ENCODE peak calls at places on chromosomes 3 and 15, in ten cellular contexts. One of them, this sample, is unnamed.

GRCh38 chr3:100915706-100916105 is 77.5 kb downstream of the ABI3BP start:
- DNase-seq in astrocyte: no peak
- DNase-seq in lower lobe of right lung: no peak
- DNase-seq in natural killer cell: no peak
- DNase-seq in pancreas: no peak
- DNase-seq in colonic mucosa: no peak
- DNase-seq in nephron progenitor cell: no peak
- DNase-seq in CD8-positive, alpha-beta T cell: no peak
- DNase-seq in neural crest cell: no peak
- DNase-seq in fibroblast of lung: no peak
- DNase-seq in this sample: no peak

GRCh38 chr3:135771760-135772159 is 193.8 kb upstream of the PPP2R3A start:
- DNase-seq in astrocyte: no peak
- DNase-seq in lower lobe of right lung: no peak
- DNase-seq in natural killer cell: no peak
- DNase-seq in pancreas: no peak
- DNase-seq in colonic mucosa: no peak
- DNase-seq in nephron progenitor cell: no peak
- DNase-seq in CD8-positive, alpha-beta T cell: no peak
- DNase-seq in neural crest cell: no peak
- DNase-seq in fibroblast of lung: no peak
- DNase-seq in this sample: no peak

GRCh38 chr15:38652998-38653397 is 88.4 kb upstream of the RASGRP1 start:
- DNase-seq in astrocyte: no peak
- DNase-seq in lower lobe of right lung: no peak
- DNase-seq in natural killer cell: peak
- DNase-seq in pancreas: no peak
- DNase-seq in colonic mucosa: peak
- DNase-seq in nephron progenitor cell: no peak
- DNase-seq in CD8-positive, alpha-beta T cell: peak
- DNase-seq in neural crest cell: no peak
- DNase-seq in fibroblast of lung: no peak
- DNase-seq in this sample: no peak

GRCh38 chr3:16137977-16138376 is 36.5 kb upstream of the GALNT15 start:
- DNase-seq in astrocyte: no peak
- DNase-seq in lower lobe of right lung: no peak
- DNase-seq in natural killer cell: no peak
- DNase-seq in pancreas: no peak
- DNase-seq in colonic mucosa: no peak
- DNase-seq in nephron progenitor cell: no peak
- DNase-seq in CD8-positive, alpha-beta T cell: no peak
- DNase-seq in neural crest cell: no peak
- DNase-seq in fibroblast of lung: no peak
- DNase-seq in this sample: no peak

GRCh38 chr3:48194446-48195071 is 6.3 kb upstream of the CDC25A start:
- DNase-seq in astrocyte: peak
- DNase-seq in lower lobe of right lung: peak
- DNase-seq in natural killer cell: no peak
- DNase-seq in pancreas: peak
- DNase-seq in colonic mucosa: peak
- DNase-seq in nephron progenitor cell: peak
- DNase-seq in CD8-positive, alpha-beta T cell: no peak
- DNase-seq in neural crest cell: peak
- DNase-seq in fibroblast of lung: peak
- DNase-seq in this sample: no peak

GRCh38 chr3:37287776-37288175 is 113.4 kb upstream of the LRRFIP2 start:
- DNase-seq in astrocyte: peak
- DNase-seq in lower lobe of right lung: no peak
- DNase-seq in natural killer cell: no peak
- DNase-seq in pancreas: no peak
- DNase-seq in colonic mucosa: no peak
- DNase-seq in nephron progenitor cell: no peak
- DNase-seq in CD8-positive, alpha-beta T cell: no peak
- DNase-seq in neural crest cell: no peak
- DNase-seq in fibroblast of lung: peak
- DNase-seq in this sample: no peak

GRCh38 chr15:52178765-52179164 is 12.4 kb downstream of the GNB5 start:
- DNase-seq in astrocyte: no peak
- DNase-seq in lower lobe of right lung: no peak
- DNase-seq in natural killer cell: no peak
- DNase-seq in pancreas: no peak
- DNase-seq in colonic mucosa: peak
- DNase-seq in nephron progenitor cell: no peak
- DNase-seq in CD8-positive, alpha-beta T cell: no peak
- DNase-seq in neural crest cell: no peak
- DNase-seq in fibroblast of lung: no peak
- DNase-seq in this sample: no peak

GRCh38 chr3:47163023-47163989 is 607 bp downstream of the SETD2 start:
- DNase-seq in astrocyte: peak
- DNase-seq in lower lobe of right lung: peak
- DNase-seq in natural killer cell: peak
- DNase-seq in pancreas: peak
- DNase-seq in colonic mucosa: peak
- DNase-seq in nephron progenitor cell: peak
- DNase-seq in CD8-positive, alpha-beta T cell: peak
- DNase-seq in neural crest cell: peak
- DNase-seq in fibroblast of lung: peak
- DNase-seq in this sample: no peak

GRCh38 chr15:89893027-89893426 is 767 bp downstream of the AP3S2 start:
- DNase-seq in astrocyte: no peak
- DNase-seq in lower lobe of right lung: no peak
- DNase-seq in natural killer cell: no peak
- DNase-seq in pancreas: no peak
- DNase-seq in colonic mucosa: no peak
- DNase-seq in nephron progenitor cell: no peak
- DNase-seq in CD8-positive, alpha-beta T cell: no peak
- DNase-seq in neural crest cell: no peak
- DNase-seq in fibroblast of lung: peak
- DNase-seq in this sample: no peak

GRCh38 chr3:180983136-180983535 is 6.4 kb downstream of the DNAJC19 start:
- DNase-seq in astrocyte: no peak
- DNase-seq in lower lobe of right lung: no peak
- DNase-seq in natural killer cell: no peak
- DNase-seq in pancreas: no peak
- DNase-seq in colonic mucosa: no peak
- DNase-seq in nephron progenitor cell: no peak
- DNase-seq in CD8-positive, alpha-beta T cell: no peak
- DNase-seq in neural crest cell: no peak
- DNase-seq in fibroblast of lung: no peak
- DNase-seq in this sample: no peak

DNA sequence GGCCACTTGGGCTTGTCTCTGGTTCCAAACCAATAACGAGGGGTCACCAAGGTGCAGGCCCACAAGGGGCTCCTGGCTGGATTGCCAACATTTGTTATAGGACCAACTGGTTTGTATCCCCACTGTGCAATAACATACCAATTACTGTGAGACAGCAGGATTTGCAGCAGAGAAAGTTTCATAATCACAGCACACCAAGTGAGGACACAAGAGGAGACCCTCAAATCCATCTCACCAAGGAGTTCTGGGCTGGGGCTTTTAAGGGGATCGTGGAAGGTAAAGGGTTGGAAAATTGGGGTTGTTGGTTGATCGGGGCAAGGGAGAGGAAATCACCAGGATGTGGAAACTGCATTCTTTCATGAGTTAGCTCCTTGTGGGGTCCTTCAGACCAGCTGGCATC is 29.7 kb upstream of the LHFPL4 start:
- DNase-seq in astrocyte: no peak
- DNase-seq in lower lobe of right lung: no peak
- DNase-seq in natural killer cell: no peak
- DNase-seq in pancreas: no peak
- DNase-seq in colonic mucosa: no peak
- DNase-seq in nephron progenitor cell: no peak
- DNase-seq in CD8-positive, alpha-beta T cell: no peak
- DNase-seq in neural crest cell: no peak
- DNase-seq in fibroblast of lung: no peak
- DNase-seq in this sample: no peak
- TF ChIP-seq CTCF in astrocyte: no peak
- TF ChIP-seq CTCF in lower lobe of right lung: no peak
- TF ChIP-seq CTCF in natural killer cell: no peak
- TF ChIP-seq CTCF in pancreas: no peak
- TF ChIP-seq CTCF in colonic mucosa: no peak
- TF ChIP-seq CTCF in nephron progenitor cell: no peak
- TF ChIP-seq CTCF in CD8-positive, alpha-beta T cell: no peak
- TF ChIP-seq CTCF in neural crest cell: no peak
- TF ChIP-seq CTCF in fibroblast of lung: no peak
- TF ChIP-seq CTCF in this sample: no peak

GRCh38 chr3:126659915-126660886 is 5.3 kb upstream of the TXNRD3 start:
- DNase-seq in astrocyte: no peak
- DNase-seq in lower lobe of right lung: no peak
- DNase-seq in natural killer cell: no peak
- DNase-seq in pancreas: no peak
- DNase-seq in colonic mucosa: no peak
- DNase-seq in nephron progenitor cell: no peak
- DNase-seq in CD8-positive, alpha-beta T cell: no peak
- DNase-seq in neural crest cell: no peak
- DNase-seq in fibroblast of lung: no peak
- DNase-seq in this sample: no peak
- TF ChIP-seq CTCF in astrocyte: peak
- TF ChIP-seq CTCF in lower lobe of right lung: no peak
- TF ChIP-seq CTCF in natural killer cell: no peak
- TF ChIP-seq CTCF in pancreas: no peak
- TF ChIP-seq CTCF in colonic mucosa: no peak
- TF ChIP-seq CTCF in nephron progenitor cell: no peak
- TF ChIP-seq CTCF in CD8-positive, alpha-beta T cell: no peak
- TF ChIP-seq CTCF in neural crest cell: peak
- TF ChIP-seq CTCF in fibroblast of lung: peak
- TF ChIP-seq CTCF in this sample: peak

GRCh38 chr3:120566243-120566980 is 29.7 kb upstream of the NDUFB4 start:
- DNase-seq in astrocyte: no peak
- DNase-seq in lower lobe of right lung: no peak
- DNase-seq in natural killer cell: no peak
- DNase-seq in pancreas: no peak
- DNase-seq in colonic mucosa: no peak
- DNase-seq in nephron progenitor cell: no peak
- DNase-seq in CD8-positive, alpha-beta T cell: no peak
- DNase-seq in neural crest cell: no peak
- DNase-seq in fibroblast of lung: no peak
- DNase-seq in this sample: no peak

GRCh38 chr3:120569224-120569915 is 26.8 kb upstream of the NDUFB4 start:
- DNase-seq in astrocyte: peak
- DNase-seq in lower lobe of right lung: no peak
- DNase-seq in natural killer cell: no peak
- DNase-seq in pancreas: no peak
- DNase-seq in colonic mucosa: no peak
- DNase-seq in nephron progenitor cell: no peak
- DNase-seq in CD8-positive, alpha-beta T cell: no peak
- DNase-seq in neural crest cell: no peak
- DNase-seq in fibroblast of lung: no peak
- DNase-seq in this sample: no peak

GRCh38 chr3:120568198-120568523 is 28.0 kb upstream of the NDUFB4 start:
- DNase-seq in astrocyte: no peak
- DNase-seq in lower lobe of right lung: no peak
- DNase-seq in natural killer cell: no peak
- DNase-seq in pancreas: no peak
- DNase-seq in colonic mucosa: no peak
- DNase-seq in nephron progenitor cell: no peak
- DNase-seq in CD8-positive, alpha-beta T cell: no peak
- DNase-seq in neural crest cell: no peak
- DNase-seq in fibroblast of lung: no peak
- DNase-seq in this sample: no peak

GRCh38 chr3:120568624-120569023 is 27.5 kb upstream of the NDUFB4 start:
- DNase-seq in astrocyte: peak
- DNase-seq in lower lobe of right lung: no peak
- DNase-seq in natural killer cell: no peak
- DNase-seq in pancreas: no peak
- DNase-seq in colonic mucosa: no peak
- DNase-seq in nephron progenitor cell: no peak
- DNase-seq in CD8-positive, alpha-beta T cell: no peak
- DNase-seq in neural crest cell: no peak
- DNase-seq in fibroblast of lung: no peak
- DNase-seq in this sample: no peak

DNA sequence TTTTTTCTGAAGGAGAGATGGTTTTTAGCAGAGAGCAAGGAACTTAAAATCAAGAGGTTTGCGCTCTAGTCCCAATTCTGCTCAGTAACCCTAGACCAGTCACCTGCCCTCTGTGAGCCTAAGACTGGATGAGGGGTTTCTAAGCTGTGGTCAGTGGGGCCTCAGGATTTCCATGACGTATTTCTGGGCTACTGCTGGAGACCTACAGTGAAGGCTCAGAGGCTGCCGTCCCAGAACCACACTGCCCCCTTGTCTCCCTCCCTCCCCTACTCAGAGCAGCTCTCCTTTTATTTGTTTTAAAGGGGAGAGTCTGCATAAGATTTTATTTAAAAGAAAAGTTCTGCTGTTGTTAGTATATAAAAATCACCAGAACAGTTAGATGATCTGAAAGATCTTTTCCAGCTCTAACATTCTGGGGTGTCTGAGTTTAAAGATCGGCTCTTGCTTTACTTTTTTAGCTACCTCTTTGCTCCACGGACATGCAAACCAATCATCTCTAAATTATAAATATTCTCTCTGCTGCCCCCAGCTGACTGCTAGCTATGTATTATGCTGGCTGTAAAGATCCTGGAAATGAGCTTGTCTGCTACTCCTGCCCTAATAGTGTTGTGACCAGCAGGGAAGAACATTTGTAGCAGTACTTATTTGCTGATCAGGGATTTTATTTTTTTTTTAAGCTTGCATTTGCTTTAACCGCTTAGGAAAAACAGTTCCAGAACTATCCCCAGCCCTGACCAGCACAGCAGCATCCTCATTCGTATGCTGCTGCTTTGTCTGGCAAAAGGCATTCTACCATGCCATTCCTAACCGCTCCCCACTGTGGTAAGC is 28.6 kb upstream of the NDUFB4 start:
- DNase-seq in astrocyte: peak
- DNase-seq in lower lobe of right lung: no peak
- DNase-seq in natural killer cell: no peak
- DNase-seq in pancreas: no peak
- DNase-seq in colonic mucosa: no peak
- DNase-seq in nephron progenitor cell: no peak
- DNase-seq in CD8-positive, alpha-beta T cell: no peak
- DNase-seq in neural crest cell: no peak
- DNase-seq in fibroblast of lung: peak
- DNase-seq in this sample: no peak
- TF ChIP-seq CTCF in astrocyte: peak
- TF ChIP-seq CTCF in lower lobe of right lung: peak
- TF ChIP-seq CTCF in natural killer cell: no peak
- TF ChIP-seq CTCF in pancreas: no peak
- TF ChIP-seq CTCF in colonic mucosa: peak
- TF ChIP-seq CTCF in nephron progenitor cell: peak
- TF ChIP-seq CTCF in CD8-positive, alpha-beta T cell: peak
- TF ChIP-seq CTCF in neural crest cell: peak
- TF ChIP-seq CTCF in fibroblast of lung: peak
- TF ChIP-seq CTCF in this sample: peak

DNA sequence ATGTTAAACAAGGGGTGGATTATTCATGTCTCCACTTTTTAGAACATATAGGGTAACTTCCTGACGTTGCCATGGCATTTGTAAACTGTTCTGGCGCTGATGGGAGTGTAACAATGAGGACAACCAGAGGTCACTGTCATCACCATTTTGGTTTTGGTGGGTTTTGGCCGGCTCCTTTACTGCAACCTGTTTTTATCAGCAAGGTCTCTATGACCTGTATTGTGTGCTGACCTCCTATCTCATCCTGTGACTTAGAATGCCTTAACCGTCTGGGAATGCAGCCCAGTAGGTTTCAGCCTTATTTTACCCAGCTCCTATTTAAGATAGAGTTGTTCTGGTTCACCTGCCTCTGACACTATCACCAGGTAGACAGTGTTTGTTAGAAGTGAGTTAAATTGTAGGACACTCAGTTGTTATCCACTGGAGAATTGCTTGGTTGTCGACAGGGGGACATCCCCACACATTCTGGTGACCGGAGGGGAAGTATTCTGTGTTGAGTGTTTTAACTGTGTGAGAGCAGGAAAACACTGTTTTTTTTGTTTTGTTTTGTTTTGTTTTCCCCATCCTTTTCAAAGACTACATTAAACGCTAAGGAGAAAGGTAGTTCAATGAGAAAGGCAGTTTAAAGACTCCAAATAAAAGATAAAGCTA is 36.9 kb upstream of the SKIL start:
- DNase-seq in astrocyte: no peak
- DNase-seq in lower lobe of right lung: no peak
- DNase-seq in natural killer cell: no peak
- DNase-seq in pancreas: no peak
- DNase-seq in colonic mucosa: no peak
- DNase-seq in nephron progenitor cell: no peak
- DNase-seq in CD8-positive, alpha-beta T cell: no peak
- DNase-seq in neural crest cell: no peak
- DNase-seq in fibroblast of lung: no peak
- DNase-seq in this sample: no peak
- TF ChIP-seq CTCF in astrocyte: no peak
- TF ChIP-seq CTCF in lower lobe of right lung: no peak
- TF ChIP-seq CTCF in natural killer cell: no peak
- TF ChIP-seq CTCF in pancreas: no peak
- TF ChIP-seq CTCF in colonic mucosa: no peak
- TF ChIP-seq CTCF in nephron progenitor cell: no peak
- TF ChIP-seq CTCF in CD8-positive, alpha-beta T cell: no peak
- TF ChIP-seq CTCF in neural crest cell: no peak
- TF ChIP-seq CTCF in fibroblast of lung: no peak
- TF ChIP-seq CTCF in this sample: no peak